ENCODE peak calls at places on chromosomes 3 and 15, in four cellular contexts. P is thoracic aorta, G is fibroblast of mammary gland, Z is astrocyte. A is an unnamed sample.

GRCh38 chr15:41061667-41062066 is 54.4 kb downstream of the INO80 start:
- DNase-seq in P (no peak), G (no peak), Z (no peak), A (no peak)

GRCh38 chr3:151087648-151088047 is 2.2 kb downstream of the MED12L start:
- DNase-seq in G (no peak), P (no peak), Z (no peak), A (no peak)

GRCh38 chr15:75640483-75641175 is 605 bp upstream of the IMP3 start:
- DNase-seq in Z (peak; percentile 38), G (peak; percentile 65), P (no peak), A (peak; percentile 37)

GRCh38 chr3:51357856-51358255 is 27.2 kb upstream of the MANF start:
- DNase-seq in G (no peak), Z (no peak), P (no peak), A (peak; percentile 57)

GRCh38 chr3:192062186-192062585 is 601.2 kb downstream of the PYDC2 start:
- DNase-seq in P (no peak), G (peak; percentile 7), Z (peak; percentile 27), A (no peak)

GRCh38 chr3:133023301-133023830 is 14.8 kb upstream of the TMEM108 start:
- DNase-seq in G (no peak), Z (no peak), P (no peak), A (no peak)

GRCh38 chr15:58297639-58298038 is 134.2 kb upstream of the LIPC start:
- DNase-seq in P (no peak), G (no peak), Z (no peak), A (no peak)

GRCh38 chr3:88336894-88337293 is 187.1 kb downstream of the C3orf38 start:
- DNase-seq in Z (no peak), G (no peak), P (no peak), A (no peak)

GRCh38 chr15:78855746-78856145 is 16.9 kb upstream of the MORF4L1 start:
- DNase-seq in P (no peak), G (peak; percentile 67), Z (peak; percentile 55), A (no peak)

GRCh38 chr15:48565560-48566482 is 79.7 kb downstream of the FBN1 start:
- DNase-seq in G (peak; percentile 98), P (no peak), Z (peak; percentile 83), A (peak; percentile 92)

GRCh38 chr3:195908439-195909293 is at the start of gene TNK2:
- DNase-seq in P (no peak), G (no peak), Z (no peak), A (no peak)

GRCh38 chr3:195905970-195906864 is 2.1 kb downstream of the TNK2 start:
- DNase-seq in Z (peak; percentile 67), P (no peak), G (peak; percentile 74), A (peak; percentile 77)

GRCh38 chr3:195909294-195909644 is 918 bp upstream of the TNK2 start:
- DNase-seq in P (no peak), Z (no peak), G (no peak), A (no peak)

GRCh38 chr3:195907730-195908438 is 467 bp downstream of the TNK2 start:
- DNase-seq in Z (no peak), G (no peak), P (no peak), A (no peak)

GRCh38 chr3:195906865-195907729 is 1.3 kb downstream of the TNK2 start:
- DNase-seq in G (no peak), P (no peak), Z (no peak), A (no peak)
- H3K4me3 ChIP-seq in G (no peak overlapping the region), P (peak overlapping the region; percentile 80), Z (no peak overlapping the region), A (peak overlapping the region; percentile 67)

GRCh38 chr3:99429501-99429900 is 208.9 kb upstream of the COL8A1 start:
- DNase-seq in G (peak; percentile 14), P (no peak), Z (no peak), A (peak; percentile 63)
- TF ChIP-seq CTCF in G (no peak), P (no peak), Z (no peak), A (no peak)

GRCh38 chr15:99720533-99720932 is 12.7 kb downstream of the LYSMD4 start:
- DNase-seq in P (no peak), G (no peak), Z (no peak), A (no peak)

GRCh38 chr15:99719096-99719541 is 14.1 kb downstream of the LYSMD4 start:
- DNase-seq in P (no peak), Z (peak; percentile 95), G (peak; percentile 85), A (peak; percentile 45)

GRCh38 chr15:99718421-99718820 is 14.8 kb downstream of the LYSMD4 start:
- DNase-seq in Z (no peak), P (no peak), G (no peak), A (no peak)

GRCh38 chr15:99716540-99716939 is 16.7 kb downstream of the LYSMD4 start:
- DNase-seq in P (no peak), G (no peak), Z (no peak), A (no peak)

GRCh38 chr15:99717129-99718024 is 15.9 kb downstream of the LYSMD4 start:
- DNase-seq in G (peak; percentile 45), P (no peak), Z (no peak), A (peak; percentile 22)
- H3K4me3 ChIP-seq in G (no peak overlapping the region), P (peak overlapping the region; percentile 48), Z (no peak overlapping the region), A (no peak overlapping the region)

GRCh38 chr3:55164876-55165275 is 237.0 kb upstream of the LRTM1 start:
- DNase-seq in P (no peak), Z (no peak), G (peak; percentile 85), A (peak; percentile 45)

GRCh38 chr3:55167586-55168317 is 239.9 kb upstream of the LRTM1 start:
- DNase-seq in G (peak; percentile 94), Z (peak; percentile 82), P (no peak), A (peak; percentile 84)

GRCh38 chr3:55165704-55166103 is 237.8 kb upstream of the LRTM1 start:
- DNase-seq in G (no peak), Z (no peak), P (no peak), A (no peak)

GRCh38 chr3:55165278-55165677 is 237.4 kb upstream of the LRTM1 start:
- DNase-seq in G (peak; percentile 69), P (no peak), Z (no peak), A (peak; percentile 59)

DNA sequence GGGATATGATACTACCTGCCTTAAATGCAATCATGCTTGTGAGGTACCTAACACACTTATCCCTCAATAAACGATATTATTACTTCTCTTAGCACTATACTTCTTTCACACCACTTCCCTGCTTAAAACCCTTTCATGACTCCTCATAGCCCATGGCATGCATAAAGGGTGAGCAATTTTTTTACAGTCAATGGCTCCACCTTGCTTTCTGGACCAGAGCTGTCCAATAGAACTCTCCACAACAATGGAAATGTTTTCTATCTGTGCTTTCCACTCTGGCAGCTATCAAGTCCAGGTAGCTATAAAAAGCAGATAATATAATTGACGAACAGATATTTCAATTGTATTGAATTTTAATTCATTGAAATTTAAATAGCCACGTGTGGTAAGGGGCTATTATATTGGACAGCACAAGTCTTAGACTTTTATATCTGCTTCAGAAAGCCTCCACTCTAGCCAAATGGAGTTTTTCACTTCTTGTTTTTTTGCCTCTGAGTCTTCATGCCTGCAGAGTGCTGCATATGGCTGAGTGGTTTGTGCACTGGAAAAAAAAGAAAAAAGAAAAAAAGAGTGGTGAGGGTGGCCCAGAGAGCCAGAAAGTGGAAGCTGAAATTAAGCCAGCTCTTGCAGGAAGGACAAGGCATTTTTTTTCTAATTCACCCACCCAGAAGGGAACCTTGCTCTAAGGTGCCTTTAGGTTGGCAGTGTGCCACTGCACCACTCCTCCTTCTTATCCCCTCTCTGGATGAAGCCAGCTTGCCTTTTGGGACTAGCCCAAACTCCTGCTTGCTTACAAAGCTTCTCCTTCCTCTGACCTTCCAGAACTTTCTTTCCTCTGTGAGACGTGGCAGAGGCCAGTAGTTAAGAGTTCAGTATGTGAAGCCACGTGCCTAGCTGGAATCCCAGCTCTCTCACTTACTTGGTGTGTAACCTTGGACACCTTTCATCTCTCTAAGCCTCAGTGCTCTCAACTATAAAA is 239.0 kb upstream of the LRTM1 start:
- DNase-seq in Z (no peak), G (peak; percentile 58), P (no peak), A (peak; percentile 63)
- TF ChIP-seq CTCF in Z (no peak), G (peak; percentile 3), P (no peak), A (no peak)

DNA sequence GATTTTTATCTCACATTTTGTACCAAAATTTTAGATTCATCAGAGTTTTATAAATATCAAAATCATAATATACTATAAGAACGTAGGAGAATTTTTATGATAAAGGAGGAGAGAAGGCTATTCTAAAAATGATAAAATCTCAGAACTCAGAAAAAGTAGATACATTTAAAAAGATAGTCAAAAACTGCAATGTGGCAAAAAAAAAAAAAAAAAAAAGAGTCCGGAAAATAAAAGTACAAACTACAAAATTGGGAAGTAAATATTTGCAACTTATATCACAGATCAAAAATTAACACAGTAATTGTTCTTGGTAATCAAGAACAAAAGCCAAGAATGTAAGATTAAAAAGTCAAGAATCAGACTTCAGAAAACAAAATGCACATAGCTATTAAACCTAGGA is 332.1 kb downstream of the MCTP2 start:
- DNase-seq in P (no peak), Z (no peak), G (no peak), A (no peak)
- H3K4me3 ChIP-seq in P (no peak overlapping the region), Z (no peak overlapping the region), G (no peak overlapping the region), A (no peak overlapping the region)

GRCh38 chr3:15148614-15149013 is 49.7 kb upstream of the RBSN start:
- DNase-seq in P (no peak), Z (no peak), G (peak; percentile 33), A (peak; percentile 27)
- TF ChIP-seq CTCF in P (no peak), Z (no peak), G (no peak), A (no peak)

GRCh38 chr15:90191344-90191687 is 9.8 kb upstream of the SEMA4B start:
- DNase-seq in P (no peak), G (no peak), Z (no peak), A (no peak)
- H3K4me3 ChIP-seq in P (no peak overlapping the region), G (no peak overlapping the region), Z (no peak overlapping the region), A (no peak overlapping the region)

DNA sequence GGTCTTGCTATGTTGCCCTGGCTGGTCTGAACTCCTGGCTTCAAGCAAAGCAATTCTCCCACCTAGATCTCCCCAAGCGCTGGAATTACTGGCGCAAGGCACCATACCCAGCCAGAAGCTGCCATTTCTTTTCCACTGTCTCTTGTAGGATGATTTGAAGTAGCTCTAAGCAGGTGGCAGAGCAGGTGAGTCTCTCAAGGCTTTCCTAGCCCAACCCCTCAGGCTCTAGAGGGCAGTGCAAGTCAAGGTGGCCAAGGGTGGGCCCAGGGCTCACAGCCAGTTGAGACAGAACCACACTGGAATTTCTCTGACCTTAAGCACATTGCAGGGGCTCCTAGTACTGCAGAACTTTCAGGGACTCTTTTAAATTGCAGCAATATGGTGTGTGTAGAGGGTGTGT is 15.6 kb upstream of the DAG1 start:
- DNase-seq in P (no peak), G (no peak), Z (no peak), A (no peak)
- TF ChIP-seq CTCF in P (no peak), G (no peak), Z (no peak), A (no peak)

DNA sequence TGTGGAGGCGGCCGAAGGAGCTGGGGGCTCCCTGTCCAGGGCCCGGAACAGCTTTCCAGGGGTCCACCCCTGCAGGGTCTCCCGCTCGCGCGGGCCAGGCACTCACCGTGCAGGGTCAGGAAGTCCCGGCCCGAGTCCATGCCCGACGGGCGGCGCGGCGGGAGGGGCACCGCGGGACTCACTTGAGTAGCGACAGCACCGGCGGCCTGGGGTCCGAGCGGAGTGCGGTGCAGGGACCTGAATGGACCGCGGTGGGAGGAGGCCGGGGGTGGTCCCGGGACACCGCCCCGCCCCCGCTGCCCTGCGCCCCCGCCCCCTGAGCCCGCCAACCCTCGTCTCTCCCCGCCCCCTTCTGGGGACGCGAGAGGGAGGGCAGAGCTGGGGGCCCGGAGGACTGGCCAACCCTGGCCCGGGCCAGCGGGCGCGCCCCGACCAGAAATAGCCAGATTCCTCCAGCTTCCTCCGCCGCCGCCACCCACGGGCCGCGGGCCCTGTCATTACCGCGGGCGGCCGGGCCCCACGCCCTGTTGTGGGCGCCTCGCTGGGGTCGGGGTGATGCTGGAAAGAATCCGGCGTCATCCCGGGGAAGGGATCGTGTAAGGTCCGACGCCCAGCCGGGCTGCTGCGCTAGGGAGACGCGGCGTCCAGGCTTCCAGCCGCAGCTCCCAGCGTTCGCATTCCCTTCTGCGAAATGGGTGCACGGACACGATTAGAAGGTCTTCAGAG is at the start of gene PLCD1:
- DNase-seq in G (peak; percentile 48), Z (peak; percentile 38), P (peak; percentile 60), A (peak; percentile 89)
- H3K4me3 ChIP-seq in G (peak within 1 kb of the TSS; percentile 63), Z (peak within 1 kb of the TSS; percentile 64), P (peak within 1 kb of the TSS; percentile 81), A (peak within 1 kb of the TSS; percentile 72)